ENCODE peak calls at places on chromosomes 11 and 22, in eight cellular contexts. One of them, this sample, is unnamed.

GRCh38 chr11:48101958-48102357 is 114.7 kb upstream of the OR4B1 start:
- DNase-seq in NCI-H1417: peak; percentile 16
- DNase-seq in GM19239: no peak
- DNase-seq in B cell: no peak
- DNase-seq in brain microvascular endothelial cell: no peak
- DNase-seq in naive B cell: no peak
- DNase-seq in Calu3: peak; percentile 22
- DNase-seq in posterior vena cava: no peak
- DNase-seq in this sample: no peak

GRCh38 chr11:20729597-20730095 is 60.3 kb downstream of the NELL1 start:
- DNase-seq in NCI-H1417: no peak
- DNase-seq in GM19239: no peak
- DNase-seq in B cell: no peak
- DNase-seq in brain microvascular endothelial cell: no peak
- DNase-seq in naive B cell: no peak
- DNase-seq in Calu3: no peak
- DNase-seq in posterior vena cava: no peak
- DNase-seq in this sample: no peak

GRCh38 chr22:29375436-29376076 is 12.8 kb downstream of the AP1B1 start:
- DNase-seq in NCI-H1417: no peak
- DNase-seq in GM19239: no peak
- DNase-seq in B cell: no peak
- DNase-seq in brain microvascular endothelial cell: no peak
- DNase-seq in naive B cell: no peak
- DNase-seq in Calu3: no peak
- DNase-seq in posterior vena cava: peak; percentile 54
- DNase-seq in this sample: no peak

GRCh38 chr22:22076361-22076760 is 93.8 kb upstream of the TOP3B start:
- DNase-seq in NCI-H1417: no peak
- DNase-seq in GM19239: no peak
- DNase-seq in B cell: no peak
- DNase-seq in brain microvascular endothelial cell: no peak
- DNase-seq in naive B cell: no peak
- DNase-seq in Calu3: no peak
- DNase-seq in posterior vena cava: no peak
- DNase-seq in this sample: no peak

GRCh38 chr22:48391820-48392219 is 1435.9 kb downstream of the BRD1 start:
- DNase-seq in NCI-H1417: no peak
- DNase-seq in GM19239: no peak
- DNase-seq in B cell: no peak
- DNase-seq in brain microvascular endothelial cell: no peak
- DNase-seq in naive B cell: no peak
- DNase-seq in Calu3: no peak
- DNase-seq in posterior vena cava: no peak
- DNase-seq in this sample: no peak

GRCh38 chr22:48756146-48757111 is 1071.2 kb downstream of the BRD1 start:
- DNase-seq in NCI-H1417: no peak
- DNase-seq in GM19239: no peak
- DNase-seq in B cell: no peak
- DNase-seq in brain microvascular endothelial cell: no peak
- DNase-seq in naive B cell: no peak
- DNase-seq in Calu3: no peak
- DNase-seq in posterior vena cava: peak; percentile 42
- DNase-seq in this sample: no peak

GRCh38 chr11:31120428-31120827 is 249.1 kb downstream of the DCDC1 start:
- DNase-seq in NCI-H1417: no peak
- DNase-seq in GM19239: no peak
- DNase-seq in B cell: no peak
- DNase-seq in brain microvascular endothelial cell: no peak
- DNase-seq in naive B cell: no peak
- DNase-seq in Calu3: no peak
- DNase-seq in posterior vena cava: no peak
- DNase-seq in this sample: no peak

GRCh38 chr22:49090853-49091135 is 736.9 kb downstream of the BRD1 start:
- DNase-seq in NCI-H1417: no peak
- DNase-seq in GM19239: no peak
- DNase-seq in B cell: no peak
- DNase-seq in brain microvascular endothelial cell: no peak
- DNase-seq in naive B cell: no peak
- DNase-seq in Calu3: no peak
- DNase-seq in posterior vena cava: peak; percentile 50
- DNase-seq in this sample: no peak

GRCh38 chr11:12724301-12725046 is 50.3 kb downstream of the TEAD1 start:
- DNase-seq in NCI-H1417: peak; percentile 97
- DNase-seq in GM19239: no peak
- DNase-seq in B cell: no peak
- DNase-seq in brain microvascular endothelial cell: peak; percentile 97
- DNase-seq in naive B cell: no peak
- DNase-seq in Calu3: peak; percentile 86
- DNase-seq in posterior vena cava: peak; percentile 86
- DNase-seq in this sample: peak; percentile 61

GRCh38 chr22:21042978-21043855 is 2.5 kb upstream of the LRRC74B start:
- DNase-seq in NCI-H1417: no peak
- DNase-seq in GM19239: no peak
- DNase-seq in B cell: peak; percentile 25
- DNase-seq in brain microvascular endothelial cell: no peak
- DNase-seq in naive B cell: no peak
- DNase-seq in Calu3: no peak
- DNase-seq in posterior vena cava: no peak
- DNase-seq in this sample: no peak

GRCh38 chr22:35510481-35510934 is 30.1 kb upstream of the RASD2 start:
- DNase-seq in NCI-H1417: no peak
- DNase-seq in GM19239: no peak
- DNase-seq in B cell: no peak
- DNase-seq in brain microvascular endothelial cell: no peak
- DNase-seq in naive B cell: no peak
- DNase-seq in Calu3: no peak
- DNase-seq in posterior vena cava: no peak
- DNase-seq in this sample: no peak